ENCODE peak calls at places on chromosomes 7 and 10, in six cellular contexts. V is AG04449, W is skeletal muscle cell, K is T follicular helper cell, G is HuH-7, C is left colon. A is an unnamed sample.

GRCh38 chr10:8133146-8133545 is 78.7 kb downstream of the GATA3 start:
- DNase-seq in W (no peak), V (no peak), C (no peak), G (no peak), K (no peak), A (no peak)

GRCh38 chr7:22942191-22942590 is 71.7 kb downstream of the HYCC1 start:
- DNase-seq in V (no peak), W (no peak), C (no peak), K (no peak), G (no peak), A (no peak)

GRCh38 chr10:6083523-6084475 is 5.0 kb upstream of the RBM17 start:
- DNase-seq in C (no peak), W (peak), V (no peak), K (peak), G (no peak), A (peak)

GRCh38 chr10:29841724-29842649 is 207.2 kb upstream of the SVIL start:
- DNase-seq in V (no peak), W (peak), G (peak), K (no peak), C (peak), A (no peak)

GRCh38 chr10:60417024-60417423 is 27.3 kb upstream of the ANK3 start:
- DNase-seq in K (no peak), C (no peak), G (no peak), V (no peak), W (no peak), A (no peak)

GRCh38 chr7:106111671-106112117 is 418 bp downstream of the SYPL1 start:
- DNase-seq in V (no peak), C (peak), K (peak), W (peak), G (no peak), A (no peak)

GRCh38 chr7:91353923-91354322 is 89.7 kb downstream of the FZD1 start:
- DNase-seq in V (no peak), G (no peak), K (no peak), C (no peak), W (no peak), A (no peak)

GRCh38 chr7:52017802-52018679 is 701.4 kb upstream of the COBL start:
- DNase-seq in W (no peak), K (no peak), C (no peak), G (peak), V (no peak), A (no peak)

GRCh38 chr7:138238734-138239133 is 162.5 kb downstream of the AKR1D1 start:
- DNase-seq in V (no peak), G (no peak), C (no peak), W (no peak), K (no peak), A (no peak)

GRCh38 chr7:86116-86515 is 106.3 kb upstream of the FAM20C start:
- DNase-seq in G (no peak), K (no peak), V (no peak), W (no peak), C (no peak), A (no peak)

GRCh38 chr7:130134106-130134636 is 63.8 kb downstream of the KLHDC10 start:
- DNase-seq in C (no peak), K (no peak), V (no peak), G (no peak), W (no peak), A (no peak)

GRCh38 chr10:101974091-101974799 is 81.7 kb downstream of the ARMH3 start:
- DNase-seq in W (no peak), C (no peak), V (no peak), G (no peak), K (no peak), A (no peak)

GRCh38 chr10:94571528-94571927 is 25.9 kb downstream of the HELLS start:
- DNase-seq in V (peak), K (no peak), C (no peak), W (peak), G (no peak), A (no peak)

GRCh38 chr10:90930971-90931841 is 10.3 kb upstream of the ANKRD1 start:
- DNase-seq in G (no peak), K (no peak), C (no peak), W (peak), V (peak), A (no peak)

GRCh38 chr10:36721851-36722250 is 403.5 kb upstream of the ANKRD30A start:
- DNase-seq in G (no peak), V (no peak), K (no peak), C (no peak), W (no peak), A (no peak)

GRCh38 chr10:57891201-57892006 is 376.3 kb downstream of the IPMK start:
- DNase-seq in G (peak), V (no peak), K (no peak), C (peak), W (no peak), A (no peak)

A was measured in CD4-positive, alpha-beta T cell.